ENCODE peak calls at places on chromosomes 2 and 18, in four cellular contexts. One of them, this sample, is unnamed.

GRCh38 chr2:27264753-27265535 is 2.1 kb upstream of the SLC30A3 start:
- DNase-seq in NCI-H774: peak
- DNase-seq in renal cortical epithelial cell: no peak
- DNase-seq in cardiac muscle cell: peak
- DNase-seq in this sample: no peak

GRCh38 chr2:72911256-72911655 is 6.1 kb upstream of the EMX1 start:
- DNase-seq in NCI-H774: no peak
- DNase-seq in renal cortical epithelial cell: peak
- DNase-seq in cardiac muscle cell: no peak
- DNase-seq in this sample: no peak

GRCh38 chr2:10547011-10547410 is 98.9 kb upstream of the ODC1 start:
- DNase-seq in NCI-H774: no peak
- DNase-seq in renal cortical epithelial cell: peak
- DNase-seq in cardiac muscle cell: no peak
- DNase-seq in this sample: no peak

GRCh38 chr2:198231562-198231961 is 427.2 kb downstream of the PLCL1 start:
- DNase-seq in NCI-H774: no peak
- DNase-seq in renal cortical epithelial cell: no peak
- DNase-seq in cardiac muscle cell: no peak
- DNase-seq in this sample: no peak

GRCh38 chr2:36461039-36461681 is 105.6 kb downstream of the CRIM1 start:
- DNase-seq in NCI-H774: no peak
- DNase-seq in renal cortical epithelial cell: peak
- DNase-seq in cardiac muscle cell: peak
- DNase-seq in this sample: peak

GRCh38 chr2:195570329-195570728 is 86.7 kb upstream of the SLC39A10 start:
- DNase-seq in NCI-H774: no peak
- DNase-seq in renal cortical epithelial cell: no peak
- DNase-seq in cardiac muscle cell: no peak
- DNase-seq in this sample: no peak

GRCh38 chr2:98348066-98348561 is 1.9 kb downstream of the CNGA3 start:
- DNase-seq in NCI-H774: peak
- DNase-seq in renal cortical epithelial cell: no peak
- DNase-seq in cardiac muscle cell: no peak
- DNase-seq in this sample: no peak

GRCh38 chr2:38439226-38439612 is 62.1 kb upstream of the ATL2 start:
- DNase-seq in NCI-H774: no peak
- DNase-seq in renal cortical epithelial cell: peak
- DNase-seq in cardiac muscle cell: no peak
- DNase-seq in this sample: no peak

GRCh38 chr2:222708274-222708710 is 36.8 kb downstream of the MOGAT1 start:
- DNase-seq in NCI-H774: peak
- DNase-seq in renal cortical epithelial cell: peak
- DNase-seq in cardiac muscle cell: peak
- DNase-seq in this sample: peak

GRCh38 chr2:58667137-58667774 is 426.1 kb upstream of the FANCL start:
- DNase-seq in NCI-H774: no peak
- DNase-seq in renal cortical epithelial cell: no peak
- DNase-seq in cardiac muscle cell: no peak
- DNase-seq in this sample: no peak

GRCh38 chr2:12759248-12759647 is 42.5 kb downstream of the TRIB2 start:
- DNase-seq in NCI-H774: no peak
- DNase-seq in renal cortical epithelial cell: peak
- DNase-seq in cardiac muscle cell: peak
- DNase-seq in this sample: peak

GRCh38 chr2:202918860-202919259 is 6.8 kb downstream of the CARF start:
- DNase-seq in NCI-H774: no peak
- DNase-seq in renal cortical epithelial cell: no peak
- DNase-seq in cardiac muscle cell: no peak
- DNase-seq in this sample: no peak

GRCh38 chr2:218332288-218332687 is 24.4 kb upstream of the CATIP start:
- DNase-seq in NCI-H774: no peak
- DNase-seq in renal cortical epithelial cell: no peak
- DNase-seq in cardiac muscle cell: no peak
- DNase-seq in this sample: no peak

GRCh38 chr2:157420771-157421323 is 23.0 kb downstream of the CYTIP start:
- DNase-seq in NCI-H774: no peak
- DNase-seq in renal cortical epithelial cell: peak
- DNase-seq in cardiac muscle cell: peak
- DNase-seq in this sample: no peak

GRCh38 chr2:217866457-217866856 is 136.3 kb downstream of the TNS1 start:
- DNase-seq in NCI-H774: no peak
- DNase-seq in renal cortical epithelial cell: no peak
- DNase-seq in cardiac muscle cell: no peak
- DNase-seq in this sample: no peak

GRCh38 chr2:8797682-8798081 is 39.7 kb downstream of the KIDINS220 start:
- DNase-seq in NCI-H774: no peak
- DNase-seq in renal cortical epithelial cell: no peak
- DNase-seq in cardiac muscle cell: peak
- DNase-seq in this sample: peak

GRCh38 chr2:216571909-216572513 is 61.2 kb upstream of the IGFBP2 start:
- DNase-seq in NCI-H774: no peak
- DNase-seq in renal cortical epithelial cell: no peak
- DNase-seq in cardiac muscle cell: no peak
- DNase-seq in this sample: no peak

GRCh38 chr2:32264422-32265149 is at the start of gene NLRC4:
- DNase-seq in NCI-H774: no peak
- DNase-seq in renal cortical epithelial cell: no peak
- DNase-seq in cardiac muscle cell: no peak
- DNase-seq in this sample: no peak

GRCh38 chr2:20185176-20186022 is 39.5 kb downstream of the SDC1 start:
- DNase-seq in NCI-H774: no peak
- DNase-seq in renal cortical epithelial cell: peak
- DNase-seq in cardiac muscle cell: peak
- DNase-seq in this sample: no peak

GRCh38 chr2:108616731-108617161 is 82.5 kb downstream of the LIMS1 start:
- DNase-seq in NCI-H774: peak
- DNase-seq in renal cortical epithelial cell: peak
- DNase-seq in cardiac muscle cell: no peak
- DNase-seq in this sample: peak

GRCh38 chr2:70690846-70691245 is 77.2 kb downstream of the ADD2 start:
- DNase-seq in NCI-H774: no peak
- DNase-seq in renal cortical epithelial cell: no peak
- DNase-seq in cardiac muscle cell: no peak
- DNase-seq in this sample: no peak

GRCh38 chr2:201452058-201452736 is 657 bp downstream of the STRADB start:
- DNase-seq in NCI-H774: no peak
- DNase-seq in renal cortical epithelial cell: peak
- DNase-seq in cardiac muscle cell: peak
- DNase-seq in this sample: no peak

GRCh38 chr2:218501665-218502064 is 66.5 kb downstream of the USP37 start:
- DNase-seq in NCI-H774: no peak
- DNase-seq in renal cortical epithelial cell: peak
- DNase-seq in cardiac muscle cell: peak
- DNase-seq in this sample: no peak

GRCh38 chr2:113679457-113679856 is 52.4 kb downstream of the RABL2A start:
- DNase-seq in NCI-H774: no peak
- DNase-seq in renal cortical epithelial cell: no peak
- DNase-seq in cardiac muscle cell: no peak
- DNase-seq in this sample: no peak

GRCh38 chr2:35468271-35468670 is 887.3 kb upstream of the CRIM1 start:
- DNase-seq in NCI-H774: no peak
- DNase-seq in renal cortical epithelial cell: no peak
- DNase-seq in cardiac muscle cell: no peak
- DNase-seq in this sample: no peak

GRCh38 chr2:105798595-105798994 is 53.9 kb downstream of the NCK2 start:
- DNase-seq in NCI-H774: no peak
- DNase-seq in renal cortical epithelial cell: no peak
- DNase-seq in cardiac muscle cell: no peak
- DNase-seq in this sample: no peak

GRCh38 chr18:46071615-46071893 is 506 bp downstream of the PSTPIP2 start:
- DNase-seq in NCI-H774: no peak
- DNase-seq in renal cortical epithelial cell: no peak
- DNase-seq in cardiac muscle cell: no peak
- DNase-seq in this sample: no peak

GRCh38 chr18:10247402-10248117 is 206.9 kb upstream of the APCDD1 start:
- DNase-seq in NCI-H774: no peak
- DNase-seq in renal cortical epithelial cell: no peak
- DNase-seq in cardiac muscle cell: peak
- DNase-seq in this sample: no peak

This sample was measured in kidney glomerular epithelial cell.